ENCODE peak calls at places on chromosomes 16 and 17, in four cellular contexts. T, E, J and L are unnamed samples.

GRCh38 chr16:84763629-84764028 is 56.2 kb upstream of the CRISPLD2 start:
- DNase-seq in T (no peak), E (no peak), J (no peak), L (no peak)

GRCh38 chr17:40564883-40565744 is at the start of gene CCR7:
- DNase-seq in T (no peak), E (no peak), J (no peak), L (no peak)

GRCh38 chr16:84065536-84066132 is 23.0 kb upstream of the SLC38A8 start:
- DNase-seq in T (no peak), E (peak; percentile 46), J (no peak), L (peak; percentile 57)

GRCh38 chr16:1426734-1427451 is 4.0 kb upstream of the PERCC1 start:
- DNase-seq in T (no peak), E (no peak), J (no peak), L (no peak)

GRCh38 chr16:52526429-52526828 is 20.5 kb downstream of the TOX3 start:
- DNase-seq in T (no peak), E (no peak), J (no peak), L (no peak)

GRCh38 chr17:8223356-8224063 is 13.1 kb upstream of the AURKB start:
- DNase-seq in T (no peak), E (peak; percentile 45), J (no peak), L (peak; percentile 39)

GRCh38 chr16:85835227-85835751 is 35.8 kb downstream of the COX4I1 start:
- DNase-seq in T (no peak), E (no peak), J (no peak), L (no peak)

GRCh38 chr17:32349503-32349853 is 479 bp upstream of the ZNF207 start:
- DNase-seq in T (no peak), E (no peak), J (no peak), L (no peak)

GRCh38 chr17:14746784-14747575 is 446.1 kb downstream of the HS3ST3B1 start:
- DNase-seq in T (no peak), E (no peak), J (no peak), L (no peak)

GRCh38 chr16:69890114-69890890 is 60.8 kb upstream of the CLEC18A start:
- DNase-seq in T (peak; percentile 33), E (peak; percentile 64), J (no peak), L (peak; percentile 70)

GRCh38 chr17:80921741-80922579 is 69.7 kb upstream of the CHMP6 start:
- DNase-seq in T (no peak), E (no peak), J (no peak), L (no peak)

GRCh38 chr17:78919816-78920516 is 5.2 kb downstream of the TIMP2 start:
- DNase-seq in T (no peak), E (no peak), J (no peak), L (no peak)

GRCh38 chr16:78786635-78787034 is 687.2 kb downstream of the WWOX start:
- DNase-seq in T (no peak), E (no peak), J (no peak), L (no peak)

GRCh38 chr16:81738831-81739496 is 40.1 kb upstream of the PLCG2 start:
- DNase-seq in T (no peak), E (no peak), J (no peak), L (no peak)

GRCh38 chr16:72501739-72502653 is 330.0 kb upstream of the PMFBP1 start:
- DNase-seq in T (peak; percentile 7), E (peak; percentile 68), J (peak; percentile 15), L (peak; percentile 29)

GRCh38 chr17:43367588-43368242 is 31.1 kb upstream of the ARL4D start:
- DNase-seq in T (no peak), E (peak; percentile 89), J (peak; percentile 36), L (no peak)

GRCh38 chr16:83728518-83728917 is 79.3 kb upstream of the HSBP1 start:
- DNase-seq in T (no peak), E (no peak), J (no peak), L (no peak)

GRCh38 chr16:88785106-88785924 is at the start of gene PIEZO1:
- DNase-seq in T (no peak), E (peak; percentile 53), J (no peak), L (peak; percentile 58)

GRCh38 chr16:66359012-66359411 is 7.5 kb upstream of the CDH5 start:
- DNase-seq in T (no peak), E (no peak), J (peak; percentile 89), L (no peak)

GRCh38 chr17:50914510-50914849 is 48.3 kb upstream of the TOB1 start:
- DNase-seq in T (no peak), E (no peak), J (no peak), L (no peak)

GRCh38 chr17:48578616-48579560 is 738 bp upstream of the HOXB4 start:
- DNase-seq in T (no peak), E (no peak), J (no peak), L (no peak)

GRCh38 chr16:24847358-24847664 is 1.5 kb downstream of the SLC5A11 start:
- DNase-seq in T (no peak), E (no peak), J (no peak), L (no peak)

GRCh38 chr16:88522276-88522949 is 47.8 kb upstream of the ZC3H18 start:
- DNase-seq in T (no peak), E (no peak), J (no peak), L (no peak)

GRCh38 chr17:31494259-31495048 is 103.0 kb downstream of the RAB11FIP4 start:
- DNase-seq in T (no peak), E (no peak), J (no peak), L (no peak)

GRCh38 chr16:78900039-78900811 is 700.3 kb downstream of the MAF start:
- DNase-seq in T (no peak), E (no peak), J (no peak), L (no peak)